ENCODE peak calls at places on chromosomes 5 and 9, in nine cellular contexts. K is lower leg skin, Q is AG04449, P is WTC11, J is upper lobe of left lung, Y is endothelial cell, A is heart left ventricle, N is AG09319, Z is GM13977. H is an unnamed sample.

GRCh38 chr9:138075961-138076649 is 198.5 kb downstream of the CACNA1B start:
- DNase-seq in N (no peak), A (peak), K (peak), Y (no peak), Z (no peak), J (no peak), Q (no peak), P (no peak), H (no peak)

GRCh38 chr9:133305731-133306130 is 30.3 kb downstream of the SURF6 start:
- DNase-seq in Z (no peak), Q (no peak), J (no peak), N (no peak), K (peak), A (no peak), Y (no peak), P (no peak), H (no peak)

GRCh38 chr5:17413691-17414090 is 84.3 kb upstream of the TAF11L2 start:
- DNase-seq in J (no peak), A (no peak), Z (no peak), P (no peak), K (no peak), Y (no peak), N (no peak), Q (no peak), H (no peak)

GRCh38 chr9:132168851-132169250 is 7.0 kb downstream of the NTNG2 start:
- DNase-seq in Y (no peak), P (no peak), A (peak), Q (no peak), J (no peak), K (no peak), Z (no peak), N (no peak), H (no peak)

GRCh38 chr5:149152317-149152746 is 11.0 kb downstream of the ABLIM3 start:
- DNase-seq in Z (no peak), Y (no peak), N (no peak), J (no peak), A (no peak), Q (no peak), K (no peak), P (no peak), H (no peak)

GRCh38 chr5:164289526-164289925 is 784.1 kb downstream of the MAT2B start:
- DNase-seq in Q (no peak), Z (no peak), K (no peak), A (no peak), N (no peak), Y (no peak), J (no peak), P (no peak), H (no peak)

GRCh38 chr9:92610470-92611420 is 59.2 kb downstream of the IPPK start:
- DNase-seq in A (peak), P (no peak), Q (no peak), K (peak), Y (no peak), J (peak), N (no peak), Z (no peak), H (no peak)

GRCh38 chr9:114303571-114303970 is 19.3 kb upstream of the ORM1 start:
- DNase-seq in Q (no peak), Z (no peak), P (peak), Y (no peak), A (no peak), J (no peak), N (no peak), K (peak), H (no peak)

GRCh38 chr5:56142620-56143431 is 90.3 kb downstream of the ANKRD55 start:
- DNase-seq in N (no peak), Q (no peak), Y (no peak), J (peak), Z (no peak), A (no peak), P (no peak), K (no peak), H (no peak)

GRCh38 chr9:110156902-110157301 is 51.1 kb downstream of the C9orf152 start:
- DNase-seq in J (no peak), P (no peak), K (no peak), Y (no peak), N (peak), Z (peak), Q (peak), A (no peak), H (no peak)

GRCh38 chr5:33513786-33514185 is 73.0 kb downstream of the TARS1 start:
- DNase-seq in P (no peak), N (no peak), J (no peak), Q (no peak), K (no peak), Z (no peak), Y (no peak), A (no peak), H (no peak)

GRCh38 chr5:169545762-169546161 is 37.8 kb upstream of the SPDL1 start:
- DNase-seq in K (no peak), Y (no peak), Z (peak), Q (no peak), A (no peak), P (no peak), J (no peak), N (no peak), H (no peak)
- TF ChIP-seq CTCF in K (no peak), Y (no peak), Z (no peak), Q (no peak), A (no peak), P (no peak), J (no peak), N (no peak), H (no peak)

GRCh38 chr5:160390787-160391696 is 8.8 kb downstream of the FAM200C start:
- DNase-seq in Q (no peak), K (no peak), N (no peak), J (peak), Z (peak), A (no peak), Y (no peak), P (no peak), H (no peak)
- TF ChIP-seq CTCF in Q (peak), K (no peak), N (peak), J (no peak), Z (peak), A (peak), Y (peak), P (no peak), H (peak)

DNA sequence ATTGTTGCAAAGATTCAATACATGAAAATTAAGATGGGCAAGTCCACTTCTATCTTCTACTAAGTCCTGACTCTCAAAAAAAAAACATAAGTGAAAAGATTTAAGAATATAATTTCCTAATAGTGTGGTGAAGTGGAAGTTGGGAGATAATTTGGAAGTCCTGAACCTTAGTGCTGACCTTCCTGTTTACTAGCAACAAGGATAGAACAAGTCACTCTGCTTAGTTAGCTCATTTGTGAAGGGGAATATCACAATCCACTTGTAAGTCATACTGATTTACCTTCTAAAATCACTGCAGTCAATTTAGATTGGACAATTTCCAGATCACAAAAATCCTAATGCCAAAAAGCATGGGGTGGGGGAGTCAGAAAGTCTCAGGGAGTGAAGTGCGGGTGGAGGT is 43.4 kb upstream of the PCSK5 start:
- DNase-seq in Y (no peak), K (no peak), Q (no peak), N (no peak), Z (no peak), A (no peak), J (no peak), P (no peak), H (no peak)
- TF ChIP-seq CTCF in Y (no peak), K (no peak), Q (no peak), N (no peak), Z (no peak), A (no peak), J (no peak), P (no peak), H (no peak)

DNA sequence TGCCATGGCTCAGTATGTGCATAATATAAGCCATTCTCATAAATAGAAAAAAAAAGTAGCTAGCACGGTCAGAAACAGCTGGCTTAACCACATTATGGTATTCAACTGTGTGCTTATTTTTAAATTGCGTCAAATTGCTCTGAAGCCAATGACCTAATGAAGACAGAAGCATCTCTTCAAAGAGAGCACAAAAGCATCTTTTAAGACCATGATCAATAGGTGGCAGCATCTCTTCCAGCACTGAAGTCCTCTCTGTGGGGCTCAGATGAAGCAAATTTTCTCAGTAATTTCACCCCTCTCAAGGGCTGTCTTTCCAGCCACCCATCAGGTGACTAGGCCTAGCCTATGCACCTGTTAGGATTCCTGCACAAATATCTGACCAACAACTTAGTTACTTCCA is 251.4 kb downstream of the GLIS3 start:
- DNase-seq in A (no peak), N (peak), K (no peak), J (no peak), Z (no peak), Q (no peak), P (no peak), Y (no peak), H (no peak)
- TF ChIP-seq CTCF in A (peak), N (peak), K (no peak), J (no peak), Z (no peak), Q (peak), P (no peak), Y (no peak), H (no peak)

DNA sequence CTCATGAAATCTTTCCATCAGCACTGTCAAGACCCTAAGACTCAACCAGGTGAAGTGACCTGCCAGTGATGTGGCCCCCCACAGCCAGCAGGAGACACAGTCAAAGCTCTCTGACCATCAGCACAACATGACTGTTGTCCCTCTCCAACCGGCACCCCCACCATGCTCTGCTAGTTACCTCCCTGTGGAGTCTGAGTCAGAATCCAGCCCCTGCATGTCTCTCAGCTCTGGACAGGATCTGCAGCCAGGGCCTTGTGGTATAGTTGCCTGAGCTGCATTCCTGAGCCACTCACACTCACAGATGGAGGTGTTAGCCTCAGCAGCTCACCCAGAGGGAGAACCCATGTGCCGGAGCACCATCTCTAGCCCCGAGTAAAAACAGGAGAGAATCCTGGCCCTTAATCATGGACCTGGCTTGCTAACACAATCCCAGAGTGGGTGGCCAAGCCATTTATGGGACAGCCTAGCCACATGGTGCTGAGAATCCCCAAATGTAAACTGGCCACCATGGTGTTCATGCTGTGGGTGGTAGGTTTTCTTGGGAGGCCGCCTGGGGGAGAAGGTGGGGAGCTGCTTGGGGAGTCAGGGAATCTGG is 237.8 kb downstream of the PAPPA start:
- DNase-seq in Z (no peak), A (no peak), Y (no peak), P (no peak), Q (peak), J (no peak), K (no peak), N (no peak), H (no peak)
- TF ChIP-seq CTCF in Z (no peak), A (no peak), Y (no peak), P (no peak), Q (no peak), J (no peak), K (no peak), N (no peak), H (no peak)

H was measured in mesothelial cell of epicardium.